ENCODE peak calls at places on chromosomes 4 and X, in five cellular contexts. N, G, S, L and C are unnamed samples.

GRCh38 chr4:182745268-182745667 is 171.9 kb downstream of the DCTD start:
- DNase-seq in N (no peak), G (no peak), S (no peak), L (peak), C (no peak)

GRCh38 chrX:10360121-10360520 is 203.3 kb downstream of the CLCN4 start:
- DNase-seq in N (no peak), G (no peak), S (no peak), L (no peak), C (no peak)

GRCh38 chrX:14529288-14529989 is at the start of gene GLRA2:
- DNase-seq in N (peak), G (peak), S (no peak), L (no peak), C (peak)

GRCh38 chrX:2576793-2577192 is 76.0 kb upstream of the DHRSX start:
- DNase-seq in N (no peak), G (no peak), S (no peak), L (no peak), C (no peak)

GRCh38 chr4:84596826-84597225 is 13.9 kb downstream of the CDS1 start:
- DNase-seq in N (peak), G (peak), S (no peak), L (no peak), C (no peak)

GRCh38 chr4:113893546-113893945 is 85.9 kb downstream of the ARSJ start:
- DNase-seq in N (no peak), G (no peak), S (no peak), L (no peak), C (no peak)

GRCh38 chrX:38811515-38812239 is 10.4 kb downstream of the MID1IP1 start:
- DNase-seq in N (no peak), G (no peak), S (no peak), L (no peak), C (no peak)

GRCh38 chr4:84995386-84995785 is 28.9 kb upstream of the WDFY3 start:
- DNase-seq in N (no peak), G (no peak), S (no peak), L (no peak), C (no peak)

GRCh38 chr4:138181288-138181687 is 60.9 kb downstream of the SLC7A11 start:
- DNase-seq in N (no peak), G (no peak), S (no peak), L (no peak), C (peak)

GRCh38 chr4:40369437-40370278 is 34.5 kb downstream of the CHRNA9 start:
- DNase-seq in N (no peak), G (no peak), S (no peak), L (no peak), C (no peak)

GRCh38 chr4:76622717-76623116 is 187.7 kb downstream of the SHROOM3 start:
- DNase-seq in N (no peak), G (no peak), S (no peak), L (no peak), C (no peak)

GRCh38 chr4:182242793-182243192 is 409 bp upstream of the TENM3 start:
- DNase-seq in N (no peak), G (no peak), S (no peak), L (no peak), C (no peak)

GRCh38 chr4:78267790-78268189 is 210.7 kb downstream of the FRAS1 start:
- DNase-seq in N (no peak), G (no peak), S (no peak), L (no peak), C (no peak)

GRCh38 chrX:38699116-38699515 is 102.1 kb upstream of the MID1IP1 start:
- DNase-seq in N (no peak), G (no peak), S (no peak), L (no peak), C (no peak)

GRCh38 chr4:121072836-121073362 is 564 bp upstream of the NDNF start:
- DNase-seq in N (peak), G (no peak), S (no peak), L (no peak), C (no peak)

GRCh38 chr4:113070755-113071154 is 21.3 kb downstream of the ANK2 start:
- DNase-seq in N (no peak), G (no peak), S (no peak), L (no peak), C (no peak)

GRCh38 chr4:76357981-76358380 is 51.4 kb downstream of the STBD1 start:
- DNase-seq in N (no peak), G (no peak), S (no peak), L (no peak), C (no peak)

GRCh38 chr4:26724522-26724921 is 136.1 kb upstream of the STIM2 start:
- DNase-seq in N (no peak), G (no peak), S (no peak), L (no peak), C (no peak)

DNA sequence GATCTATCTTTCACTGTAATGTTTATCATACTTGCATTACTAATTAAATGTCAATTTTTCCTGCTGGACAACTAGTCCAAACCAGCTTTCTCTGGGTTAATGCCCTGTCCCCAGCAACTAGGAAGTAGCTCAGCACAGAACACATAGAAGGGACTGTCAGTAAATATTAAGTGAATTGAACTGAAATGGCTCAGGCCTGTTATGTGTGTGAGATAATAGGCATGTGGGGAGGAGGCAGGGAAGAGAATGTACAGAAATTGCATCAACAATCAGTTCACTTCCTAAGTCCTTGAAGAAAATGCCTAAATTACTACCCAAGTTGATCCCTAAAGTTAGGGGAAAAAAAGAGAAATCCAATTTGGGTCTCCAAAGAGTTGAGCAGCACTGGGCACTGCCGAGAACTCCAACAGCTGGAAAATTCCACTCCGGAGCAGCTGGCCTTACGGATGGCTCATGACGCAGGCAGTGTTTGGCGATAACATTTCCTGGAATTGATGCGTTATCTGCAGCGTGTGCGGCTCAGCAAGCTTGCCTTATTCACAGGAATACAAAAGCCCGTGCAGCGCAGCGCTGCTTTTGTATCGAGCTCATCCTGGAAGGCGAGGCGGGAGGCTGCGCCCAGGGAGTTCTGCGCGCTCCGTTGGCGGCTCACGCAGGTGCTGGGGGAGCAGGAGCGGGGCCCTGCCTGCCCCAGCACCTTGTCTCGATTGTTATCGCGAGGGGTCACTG is 297.3 kb upstream of the LCORL start:
- DNase-seq in N (no peak), G (no peak), S (no peak), L (no peak), C (peak)
- TF ChIP-seq POLR2A in N (no peak), G (no peak), S (no peak), L (no peak), C (no peak)

DNA sequence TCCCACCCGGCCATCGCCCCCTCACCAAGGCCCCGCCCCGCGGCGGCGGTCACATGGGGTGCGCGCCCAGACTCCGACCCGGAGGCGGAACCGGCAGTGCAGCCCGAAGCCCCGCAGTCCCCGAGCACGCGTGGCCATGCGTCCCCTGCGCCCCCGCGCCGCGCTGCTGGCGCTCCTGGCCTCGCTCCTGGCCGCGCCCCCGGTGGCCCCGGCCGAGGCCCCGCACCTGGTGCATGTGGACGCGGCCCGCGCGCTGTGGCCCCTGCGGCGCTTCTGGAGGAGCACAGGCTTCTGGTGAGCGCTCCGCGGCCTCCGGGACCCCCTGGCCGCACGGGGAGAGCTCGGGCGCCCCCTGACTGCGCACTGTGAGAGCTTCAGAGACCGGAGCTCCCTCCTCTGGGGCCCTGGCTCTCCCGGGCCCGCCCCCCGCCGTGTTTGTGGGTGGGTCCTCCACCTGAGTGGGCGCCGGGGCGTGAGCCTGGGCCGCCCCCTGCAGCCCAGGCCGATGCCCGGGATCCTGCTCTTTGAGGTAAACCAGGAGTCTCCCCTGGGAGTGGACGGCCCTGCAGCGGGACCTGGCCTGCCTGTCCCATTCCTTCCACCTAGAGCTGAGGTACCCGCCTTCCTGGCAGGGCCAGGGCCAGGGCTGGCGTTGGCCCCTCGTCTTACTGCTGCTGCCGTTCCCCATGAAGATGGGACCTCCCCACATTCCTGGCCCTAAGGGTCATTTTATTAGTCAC is at the start of gene IDUA:
- DNase-seq in N (peak), G (peak), S (peak), L (peak), C (peak)
- TF ChIP-seq POLR2A in N (peak), G (no peak), S (no peak), L (no peak), C (no peak)

DNA sequence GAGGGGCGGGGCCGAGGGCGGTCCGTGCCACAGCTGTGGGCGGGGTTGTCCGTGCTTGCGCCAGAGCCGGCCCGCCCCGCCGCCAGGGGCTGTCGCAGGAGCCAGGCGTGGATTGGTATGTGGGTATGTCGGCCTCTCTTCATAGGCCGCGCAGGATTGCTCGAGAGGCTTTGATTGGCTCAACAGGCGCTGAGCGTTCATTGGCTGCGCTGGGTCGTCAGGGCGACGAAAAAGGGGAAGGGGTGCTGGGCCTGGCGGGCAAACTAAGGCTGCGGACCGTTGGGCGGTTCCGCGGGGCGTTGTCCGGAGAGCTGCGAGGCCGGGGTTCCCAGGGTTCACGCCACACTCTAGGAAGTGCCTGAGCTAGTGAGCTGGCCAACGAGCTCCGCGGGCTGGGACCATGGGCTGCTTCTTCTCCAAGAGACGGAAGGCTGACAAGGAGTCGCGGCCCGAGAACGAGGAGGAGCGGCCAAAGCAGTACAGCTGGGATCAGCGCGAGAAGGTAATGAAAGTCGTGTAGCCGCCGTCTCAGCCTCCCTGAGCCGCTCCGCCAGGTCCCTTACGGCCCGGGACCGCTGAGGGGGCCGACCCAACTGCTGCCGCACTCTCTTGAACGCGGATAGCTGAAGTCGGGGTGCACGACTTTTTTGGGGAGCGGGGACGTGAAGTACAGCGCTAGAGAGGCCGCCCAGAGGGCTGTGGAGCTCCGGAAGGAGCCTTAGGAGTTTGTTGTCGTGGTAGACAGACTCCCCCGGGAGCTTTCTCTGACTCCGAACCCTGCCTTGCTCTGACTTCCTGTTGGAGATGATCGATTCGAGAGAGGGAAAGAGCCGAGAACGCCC is at the start of gene RP2:
- DNase-seq in N (peak), G (peak), S (peak), L (peak), C (peak)
- TF ChIP-seq POLR2A in N (peak), G (peak), S (peak), L (peak), C (peak)

DNA sequence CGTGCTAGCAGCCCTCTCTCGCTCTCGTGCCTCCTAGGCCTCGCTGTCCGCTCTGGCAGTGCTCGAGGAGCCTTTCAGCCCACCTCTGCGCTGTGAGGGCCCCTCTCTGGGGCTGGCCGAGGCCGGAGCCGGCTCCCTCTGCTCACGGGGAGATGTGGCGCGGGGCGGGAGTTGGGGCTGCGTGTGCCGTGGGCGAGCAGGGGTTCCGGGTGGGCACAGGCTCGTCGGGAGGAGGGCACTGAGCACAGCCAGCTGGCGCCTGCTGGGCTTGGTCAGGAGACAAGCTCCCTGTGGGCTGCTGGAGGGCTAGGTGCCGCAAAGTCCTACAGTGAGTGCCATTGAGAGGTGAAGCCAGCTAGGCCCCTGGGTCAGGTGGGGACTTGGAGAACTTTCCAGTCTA is 994.5 kb downstream of the C4orf33 start:
- DNase-seq in N (no peak), G (no peak), S (no peak), L (no peak), C (no peak)
- TF ChIP-seq POLR2A in N (no peak), G (no peak), S (no peak), L (no peak), C (no peak)

GRCh38 chr4:30642520-30642919 is 77.6 kb upstream of the PCDH7 start:
- DNase-seq in N (no peak), G (no peak), S (no peak), L (no peak), C (no peak)
- TF ChIP-seq POLR2A in N (no peak), G (no peak), S (no peak), L (no peak), C (no peak)

GRCh38 chrX:111339212-111339611 is 68.9 kb upstream of the CAPN6 start:
- DNase-seq in N (no peak), G (no peak), S (no peak), L (no peak), C (no peak)
- TF ChIP-seq POLR2A in N (no peak), G (no peak), S (no peak), L (no peak), C (no peak)

GRCh38 chrX:107677501-107677901 is 49.2 kb downstream of the PRPS1 start:
- DNase-seq in N (peak), G (peak), S (no peak), L (no peak), C (no peak)

GRCh38 chrX:107676559-107677378 is 48.5 kb downstream of the PRPS1 start:
- DNase-seq in N (peak), G (peak), S (peak), L (peak), C (peak)

GRCh38 chrX:107675823-107676555 is 47.7 kb downstream of the PRPS1 start:
- DNase-seq in N (peak), G (peak), S (no peak), L (peak), C (no peak)

GRCh38 chrX:107677909-107678308 is 49.6 kb downstream of the PRPS1 start:
- DNase-seq in N (no peak), G (peak), S (no peak), L (no peak), C (no peak)

GRCh38 chrX:107678957-107679740 is 50.8 kb downstream of the PRPS1 start:
- DNase-seq in N (peak), G (peak), S (peak), L (no peak), C (peak)
- TF ChIP-seq POLR2A in N (peak), G (peak), S (no peak), L (no peak), C (no peak)

DNA sequence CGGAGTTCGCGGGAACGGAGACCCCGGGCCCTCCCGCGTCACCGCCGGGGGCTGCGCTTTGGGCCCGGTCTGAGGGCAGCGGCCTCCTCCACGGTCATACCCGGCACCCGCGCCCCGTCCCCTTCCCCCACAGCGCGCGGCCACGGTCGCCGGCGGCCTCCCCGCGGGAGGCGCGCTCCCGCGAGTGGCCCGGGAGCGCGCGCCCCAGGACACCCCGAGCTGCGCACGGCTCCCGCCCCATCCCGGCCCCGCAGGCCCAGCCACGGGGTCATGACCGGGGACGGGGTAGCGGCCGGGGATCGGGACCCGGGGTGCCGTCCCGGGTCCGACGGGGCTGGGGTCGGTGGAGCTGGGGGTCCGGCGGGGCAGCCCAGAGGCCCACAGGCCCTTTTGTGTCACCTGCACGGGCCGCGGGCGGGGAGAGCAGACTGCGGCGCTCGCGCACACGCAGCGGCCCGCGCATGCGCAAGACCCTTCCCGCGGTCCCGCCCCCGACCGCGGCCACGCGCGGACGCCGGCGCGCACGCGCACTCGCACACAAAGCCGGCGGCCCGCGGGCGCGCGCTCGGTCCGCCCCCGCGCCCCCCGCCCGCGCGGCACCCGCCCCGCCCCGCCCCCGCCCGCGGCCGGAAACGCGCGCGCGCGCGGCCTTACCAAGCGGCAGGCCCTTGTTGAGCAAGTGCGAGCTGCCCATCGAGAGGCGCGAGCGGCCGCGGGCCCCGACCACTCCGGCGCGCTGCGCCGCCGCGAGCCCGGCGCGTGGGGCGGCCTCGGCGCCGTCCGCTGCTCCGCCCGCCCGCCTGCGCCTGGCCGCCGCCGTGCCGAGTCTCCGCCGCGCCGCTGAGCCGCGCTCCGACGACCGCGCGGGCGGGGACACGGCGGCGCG is at the start of gene CTBP1:
- DNase-seq in N (peak), G (peak), S (peak), L (peak), C (peak)
- TF ChIP-seq POLR2A in N (peak), G (peak), S (peak), L (peak), C (peak)